ENCODE peak calls at places on chromosome 2, in seven cellular contexts. R is iPS-NIHi11; V is RWPE2; H is AML-193; B is non-pigmented ciliary epithelial cell; U is GOT3; Z is effector memory CD8-positive, alpha-beta T cell. N is an unnamed sample.

GRCh38 chr2:43407826-43408783 is 181.7 kb upstream of the ZFP36L2 start:
- DNase-seq in R (no peak), V (no peak), U (no peak), H (peak), Z (no peak), B (no peak), N (no peak)

GRCh38 chr2:29916571-29916970 is 4.8 kb downstream of the ALK start:
- DNase-seq in V (no peak), U (no peak), H (no peak), R (no peak), Z (no peak), B (no peak), N (no peak)

GRCh38 chr2:176814740-176815367 is 397.7 kb upstream of the HNRNPA3 start:
- DNase-seq in B (no peak), Z (no peak), R (peak), U (no peak), V (no peak), H (peak), N (no peak)

GRCh38 chr2:26846881-26847662 is 860 bp upstream of the DPYSL5 start:
- DNase-seq in U (no peak), B (no peak), Z (no peak), R (no peak), H (no peak), V (no peak), N (no peak)

GRCh38 chr2:157787364-157787938 is 88.7 kb downstream of the ACVR1 start:
- DNase-seq in Z (no peak), U (no peak), B (no peak), V (no peak), H (no peak), R (no peak), N (no peak)

GRCh38 chr2:145123606-145124005 is 603.7 kb upstream of the ZEB2 start:
- DNase-seq in H (no peak), Z (no peak), R (no peak), B (no peak), U (no peak), V (no peak), N (no peak)

GRCh38 chr2:236795861-236796219 is 226.2 kb downstream of the ACKR3 start:
- DNase-seq in V (no peak), Z (no peak), R (no peak), H (no peak), B (no peak), U (no peak), N (no peak)

GRCh38 chr2:13858626-13859025 is 773.9 kb upstream of the LRATD1 start:
- DNase-seq in R (no peak), Z (no peak), H (no peak), V (no peak), B (no peak), U (no peak), N (no peak)

GRCh38 chr2:202933139-202933510 is 21.1 kb downstream of the CARF start:
- DNase-seq in H (no peak), V (no peak), U (no peak), Z (no peak), B (no peak), R (no peak), N (no peak)

GRCh38 chr2:85887566-85888019 is 1.2 kb downstream of the ST3GAL5 start:
- DNase-seq in R (no peak), V (no peak), B (no peak), Z (no peak), H (peak), U (no peak), N (no peak)

GRCh38 chr2:98558852-98559530 is 49.3 kb downstream of the COA5 start:
- DNase-seq in Z (no peak), B (no peak), R (no peak), V (no peak), U (no peak), H (no peak), N (no peak)

GRCh38 chr2:202099515-202099914 is 26.5 kb downstream of the KIAA2012 start:
- DNase-seq in Z (no peak), V (no peak), R (no peak), U (no peak), H (no peak), B (no peak), N (no peak)

GRCh38 chr2:23603156-23603555 is 218.2 kb downstream of the KLHL29 start:
- DNase-seq in R (no peak), V (no peak), U (no peak), B (no peak), Z (no peak), H (no peak), N (no peak)